ENCODE peak calls at places on chromosomes 16 and 17, in six cellular contexts. A is fibroblast of lung, H is cardiac muscle cell, E is HFFc6, Z is mammary epithelial cell, I is mesothelial cell of epicardium. Y is an unnamed sample.
A peak's percentile ranks its signal among the peaks of the same experiment; 100 is the strongest.

GRCh38 chr17:28712037-28712704 is 483 bp upstream of the PROCA1 start:
- DNase-seq in H (peak; percentile 41), E (no peak), A (no peak), Z (no peak), I (no peak), Y (peak; percentile 56)

GRCh38 chr16:56618138-56618537 is 7.4 kb upstream of the MT1E start:
- DNase-seq in Z (no peak), E (no peak), I (no peak), H (no peak), A (no peak), Y (no peak)

GRCh38 chr16:29821663-29822115 is 1.4 kb downstream of the MVP start:
- DNase-seq in H (no peak), A (peak; percentile 80), Z (peak; percentile 68), E (peak; percentile 80), I (no peak), Y (no peak)

GRCh38 chr17:55549140-55549539 is 37.9 kb upstream of the SMIM36 start:
- DNase-seq in I (no peak), H (peak; percentile 53), Z (no peak), E (no peak), A (no peak), Y (no peak)

GRCh38 chr17:19737305-19738072 is 10.6 kb downstream of the ALDH3A1 start:
- DNase-seq in H (no peak), I (no peak), E (no peak), A (no peak), Z (no peak), Y (no peak)

GRCh38 chr16:30557397-30557949 is 701 bp downstream of the ZNF764 start:
- DNase-seq in H (no peak), Z (no peak), I (no peak), E (no peak), A (peak; percentile 5), Y (peak; percentile 34)

GRCh38 chr17:82767041-82767754 is 15.3 kb downstream of the TBCD start:
- DNase-seq in I (no peak), Z (peak; percentile 30), E (no peak), H (peak; percentile 56), A (peak; percentile 56), Y (peak; percentile 85)

GRCh38 chr17:72516772-72517399 is 396.1 kb downstream of the SOX9 start:
- DNase-seq in A (no peak), E (no peak), H (no peak), Z (no peak), I (no peak), Y (no peak)

GRCh38 chr17:77083547-77083946 is 57.2 kb upstream of the SEC14L1 start:
- DNase-seq in E (no peak), H (no peak), I (no peak), A (no peak), Z (no peak), Y (no peak)

GRCh38 chr17:50540485-50541401 is 6.2 kb upstream of the SPATA20 start:
- DNase-seq in H (no peak), E (no peak), Z (no peak), A (no peak), I (no peak), Y (peak; percentile 58)
- TF ChIP-seq CTCF in H (no peak), E (no peak), Z (no peak), A (no peak), I (no peak), Y (no peak)

DNA sequence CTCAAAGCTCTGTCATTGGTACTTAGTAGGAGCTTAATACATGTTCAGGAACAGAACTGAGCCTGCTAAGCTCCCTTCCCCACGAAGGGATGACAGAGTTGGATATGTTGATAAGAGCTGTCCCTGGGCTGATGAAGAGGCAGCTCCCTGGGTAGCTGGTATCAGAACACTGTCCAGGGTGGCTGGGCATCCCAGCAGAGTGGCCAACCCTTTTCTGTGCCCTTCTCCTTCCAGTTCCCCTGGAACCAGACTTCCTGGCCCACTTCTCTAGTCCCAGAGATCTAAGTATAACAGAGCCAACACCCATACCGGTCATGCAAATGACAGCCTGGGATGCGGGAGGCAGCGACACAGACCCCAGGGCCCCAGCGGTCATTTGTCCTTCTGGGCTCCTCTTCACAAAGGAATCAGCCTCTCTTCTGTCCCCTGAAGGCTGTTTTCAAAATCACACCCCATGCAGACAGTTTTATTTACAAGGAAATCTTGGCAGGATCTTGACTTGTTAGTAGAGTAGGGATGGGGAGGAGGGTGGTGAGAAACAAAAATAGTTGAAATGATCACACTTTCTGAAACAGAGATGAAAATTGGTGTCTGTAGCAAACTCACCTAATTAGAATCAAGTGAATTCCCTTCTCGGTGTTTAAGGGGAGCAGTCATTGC is 1.4 kb upstream of the RHBDL3 start:
- DNase-seq in H (no peak), A (no peak), E (no peak), I (no peak), Z (no peak), Y (no peak)
- TF ChIP-seq CTCF in H (peak; percentile 18), A (peak; percentile 22), E (peak; percentile 44), I (no peak), Z (no peak), Y (no peak)

GRCh38 chr16:86393907-86394626 is 116.3 kb upstream of the FOXF1 start:
- DNase-seq in H (no peak), A (no peak), Z (no peak), I (no peak), E (no peak), Y (no peak)

GRCh38 chr16:86391486-86391885 is 118.8 kb upstream of the FOXF1 start:
- DNase-seq in H (no peak), E (no peak), A (peak; percentile 53), I (no peak), Z (no peak), Y (no peak)

GRCh38 chr16:86390335-86390734 is 120.0 kb upstream of the FOXF1 start:
- DNase-seq in Z (no peak), H (no peak), A (no peak), I (no peak), E (no peak), Y (no peak)

GRCh38 chr16:86392751-86393150 is 117.6 kb upstream of the FOXF1 start:
- DNase-seq in I (no peak), E (peak; percentile 69), H (no peak), A (no peak), Z (peak; percentile 23), Y (no peak)

DNA sequence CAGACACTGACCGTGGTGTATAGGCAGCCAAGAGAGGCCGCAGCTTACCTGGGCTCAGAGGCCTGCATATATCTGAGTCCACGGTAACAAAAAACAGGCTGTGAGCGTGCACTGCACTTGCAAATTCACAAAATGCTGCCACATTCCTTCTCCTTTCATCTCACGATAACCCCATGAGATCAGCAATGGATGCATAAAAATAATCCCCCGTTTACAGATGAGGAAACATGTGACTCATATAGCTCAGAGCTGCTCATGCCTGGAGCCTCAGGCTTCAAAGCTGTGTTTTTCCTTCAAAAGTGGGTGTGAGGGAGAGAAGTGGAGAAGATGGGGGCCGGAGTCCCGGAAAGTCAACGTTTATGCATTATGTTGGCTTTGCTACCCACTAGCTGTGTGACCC is 118.3 kb upstream of the FOXF1 start:
- DNase-seq in E (peak; percentile 91), I (no peak), A (peak; percentile 61), H (no peak), Z (peak; percentile 30), Y (no peak)
- TF ChIP-seq CTCF in E (no peak), I (no peak), A (no peak), H (no peak), Z (no peak), Y (no peak)

GRCh38 chr17:42118545-42118944 is 2.6 kb downstream of the KAT2A start:
- DNase-seq in E (no peak), A (peak; percentile 17), I (no peak), H (no peak), Z (peak; percentile 21), Y (no peak)
- TF ChIP-seq CTCF in E (peak; percentile 72), A (peak; percentile 44), I (no peak), H (peak; percentile 52), Z (peak; percentile 49), Y (no peak)

GRCh38 chr17:15087946-15088345 is 177.2 kb downstream of the PMP22 start:
- DNase-seq in A (no peak), H (peak; percentile 43), E (no peak), I (no peak), Z (no peak), Y (no peak)

GRCh38 chr17:15092762-15093161 is 172.4 kb downstream of the PMP22 start:
- DNase-seq in I (no peak), Z (peak; percentile 45), A (peak; percentile 32), H (no peak), E (peak; percentile 29), Y (no peak)

GRCh38 chr17:15092261-15092660 is 172.9 kb downstream of the PMP22 start:
- DNase-seq in I (no peak), A (no peak), E (no peak), H (peak; percentile 45), Z (no peak), Y (no peak)

GRCh38 chr17:15090533-15090932 is 174.6 kb downstream of the PMP22 start:
- DNase-seq in H (no peak), A (no peak), E (no peak), I (no peak), Z (no peak), Y (no peak)

DNA sequence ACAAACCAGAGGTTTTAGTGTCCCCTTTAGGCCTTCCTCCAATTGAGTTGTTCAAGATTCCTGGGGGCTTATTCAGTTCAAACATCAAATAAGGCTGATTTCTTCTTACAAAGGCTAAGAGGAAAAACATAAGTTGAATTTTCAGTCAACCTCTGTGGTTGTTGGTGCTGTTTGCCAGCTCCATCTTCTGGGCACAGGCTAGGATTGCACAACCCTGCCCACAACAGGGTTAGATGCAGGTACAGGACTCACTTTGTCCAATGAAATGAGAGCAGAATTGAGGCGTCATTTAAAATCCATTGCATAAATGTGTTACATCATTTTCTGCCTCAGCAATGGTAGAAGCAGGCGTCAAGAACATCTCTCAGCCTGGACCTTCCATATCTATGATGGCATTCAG is 173.3 kb downstream of the PMP22 start:
- DNase-seq in A (peak; percentile 12), H (no peak), I (no peak), Z (peak; percentile 14), E (no peak), Y (no peak)
- TF ChIP-seq CTCF in A (peak; percentile 16), H (no peak), I (no peak), Z (peak; percentile 2), E (peak; percentile 36), Y (no peak)

Y was measured in colonic mucosa.